ENCODE peak calls at places on chromosomes 6 and 20, in ten cellular contexts. One of them, this sample, is unnamed.

GRCh38 chr6:156699017-156699421 is 78.2 kb upstream of the ARID1B start:
- DNase-seq in AG04449: no peak
- DNase-seq in NT2/D1: no peak
- DNase-seq in neural progenitor cell: no peak
- DNase-seq in psoas muscle: no peak
- DNase-seq in fibroblast of mammary gland: peak
- DNase-seq in epithelial cell of esophagus: peak
- DNase-seq in dorsolateral prefrontal cortex: no peak
- DNase-seq in Peyer's patch: no peak
- DNase-seq in bronchial epithelial cell: peak
- DNase-seq in this sample: peak

GRCh38 chr6:25641377-25641776 is 10.6 kb upstream of the SCGN start:
- DNase-seq in Peyer's patch: no peak
- DNase-seq in NT2/D1: no peak
- DNase-seq in AG04449: no peak
- DNase-seq in psoas muscle: no peak
- DNase-seq in dorsolateral prefrontal cortex: no peak
- DNase-seq in epithelial cell of esophagus: no peak
- DNase-seq in neural progenitor cell: no peak
- DNase-seq in fibroblast of mammary gland: no peak
- DNase-seq in bronchial epithelial cell: no peak
- DNase-seq in this sample: no peak

GRCh38 chr20:7500362-7500761 is 439.9 kb downstream of the HAO1 start:
- DNase-seq in fibroblast of mammary gland: no peak
- DNase-seq in dorsolateral prefrontal cortex: no peak
- DNase-seq in epithelial cell of esophagus: no peak
- DNase-seq in NT2/D1: no peak
- DNase-seq in neural progenitor cell: no peak
- DNase-seq in Peyer's patch: no peak
- DNase-seq in psoas muscle: no peak
- DNase-seq in AG04449: no peak
- DNase-seq in bronchial epithelial cell: no peak
- DNase-seq in this sample: no peak

GRCh38 chr6:53240763-53241162 is 92.1 kb upstream of the GCM1 start:
- DNase-seq in psoas muscle: no peak
- DNase-seq in NT2/D1: no peak
- DNase-seq in fibroblast of mammary gland: no peak
- DNase-seq in Peyer's patch: peak
- DNase-seq in AG04449: no peak
- DNase-seq in bronchial epithelial cell: no peak
- DNase-seq in neural progenitor cell: no peak
- DNase-seq in epithelial cell of esophagus: no peak
- DNase-seq in dorsolateral prefrontal cortex: no peak
- DNase-seq in this sample: no peak

GRCh38 chr20:3661060-3661820 is 2.0 kb downstream of the GFRA4 start:
- DNase-seq in fibroblast of mammary gland: no peak
- DNase-seq in epithelial cell of esophagus: no peak
- DNase-seq in neural progenitor cell: no peak
- DNase-seq in bronchial epithelial cell: no peak
- DNase-seq in NT2/D1: no peak
- DNase-seq in Peyer's patch: peak
- DNase-seq in AG04449: no peak
- DNase-seq in dorsolateral prefrontal cortex: no peak
- DNase-seq in psoas muscle: no peak
- DNase-seq in this sample: no peak

GRCh38 chr6:25862199-25862598 is 11.8 kb downstream of the SLC17A3 start:
- DNase-seq in dorsolateral prefrontal cortex: no peak
- DNase-seq in neural progenitor cell: no peak
- DNase-seq in fibroblast of mammary gland: no peak
- DNase-seq in epithelial cell of esophagus: no peak
- DNase-seq in Peyer's patch: no peak
- DNase-seq in psoas muscle: no peak
- DNase-seq in bronchial epithelial cell: no peak
- DNase-seq in NT2/D1: no peak
- DNase-seq in AG04449: no peak
- DNase-seq in this sample: no peak

GRCh38 chr20:8858181-8858794 is 210.6 kb upstream of the PLCB4 start:
- DNase-seq in dorsolateral prefrontal cortex: no peak
- DNase-seq in fibroblast of mammary gland: no peak
- DNase-seq in epithelial cell of esophagus: no peak
- DNase-seq in neural progenitor cell: no peak
- DNase-seq in psoas muscle: no peak
- DNase-seq in Peyer's patch: no peak
- DNase-seq in bronchial epithelial cell: no peak
- DNase-seq in NT2/D1: no peak
- DNase-seq in AG04449: no peak
- DNase-seq in this sample: peak

GRCh38 chr6:142387997-142388815 is 86.4 kb downstream of the ADGRG6 start:
- DNase-seq in bronchial epithelial cell: peak
- DNase-seq in psoas muscle: no peak
- DNase-seq in AG04449: no peak
- DNase-seq in epithelial cell of esophagus: peak
- DNase-seq in neural progenitor cell: peak
- DNase-seq in NT2/D1: no peak
- DNase-seq in dorsolateral prefrontal cortex: no peak
- DNase-seq in fibroblast of mammary gland: peak
- DNase-seq in Peyer's patch: no peak
- DNase-seq in this sample: peak

GRCh38 chr6:55668625-55669024 is 89.6 kb upstream of the HMGCLL1 start:
- DNase-seq in psoas muscle: no peak
- DNase-seq in epithelial cell of esophagus: no peak
- DNase-seq in fibroblast of mammary gland: peak
- DNase-seq in AG04449: no peak
- DNase-seq in Peyer's patch: no peak
- DNase-seq in dorsolateral prefrontal cortex: no peak
- DNase-seq in NT2/D1: no peak
- DNase-seq in neural progenitor cell: no peak
- DNase-seq in bronchial epithelial cell: no peak
- DNase-seq in this sample: peak

GRCh38 chr6:1960484-1961142 is 284.8 kb downstream of the GMDS start:
- DNase-seq in AG04449: no peak
- DNase-seq in psoas muscle: no peak
- DNase-seq in epithelial cell of esophagus: peak
- DNase-seq in Peyer's patch: no peak
- DNase-seq in dorsolateral prefrontal cortex: no peak
- DNase-seq in fibroblast of mammary gland: no peak
- DNase-seq in neural progenitor cell: no peak
- DNase-seq in NT2/D1: no peak
- DNase-seq in bronchial epithelial cell: peak
- DNase-seq in this sample: no peak

GRCh38 chr20:58710481-58711265 is 18.1 kb downstream of the NPEPL1 start:
- DNase-seq in psoas muscle: no peak
- DNase-seq in Peyer's patch: peak
- DNase-seq in bronchial epithelial cell: no peak
- DNase-seq in fibroblast of mammary gland: no peak
- DNase-seq in epithelial cell of esophagus: no peak
- DNase-seq in neural progenitor cell: peak
- DNase-seq in AG04449: no peak
- DNase-seq in NT2/D1: no peak
- DNase-seq in dorsolateral prefrontal cortex: peak
- DNase-seq in this sample: no peak

GRCh38 chr6:101294676-101295075 is 98.8 kb upstream of the GRIK2 start:
- DNase-seq in neural progenitor cell: no peak
- DNase-seq in epithelial cell of esophagus: peak
- DNase-seq in psoas muscle: no peak
- DNase-seq in NT2/D1: no peak
- DNase-seq in dorsolateral prefrontal cortex: no peak
- DNase-seq in fibroblast of mammary gland: peak
- DNase-seq in bronchial epithelial cell: peak
- DNase-seq in Peyer's patch: no peak
- DNase-seq in AG04449: no peak
- DNase-seq in this sample: peak

GRCh38 chr6:16802071-16802470 is 40.8 kb upstream of the ATXN1 start:
- DNase-seq in fibroblast of mammary gland: peak
- DNase-seq in bronchial epithelial cell: no peak
- DNase-seq in AG04449: no peak
- DNase-seq in epithelial cell of esophagus: no peak
- DNase-seq in NT2/D1: no peak
- DNase-seq in neural progenitor cell: no peak
- DNase-seq in psoas muscle: no peak
- DNase-seq in dorsolateral prefrontal cortex: no peak
- DNase-seq in Peyer's patch: no peak
- DNase-seq in this sample: no peak

GRCh38 chr6:53311586-53311935 is 37.2 kb downstream of the ELOVL5 start:
- DNase-seq in bronchial epithelial cell: no peak
- DNase-seq in fibroblast of mammary gland: peak
- DNase-seq in Peyer's patch: no peak
- DNase-seq in NT2/D1: no peak
- DNase-seq in neural progenitor cell: no peak
- DNase-seq in dorsolateral prefrontal cortex: no peak
- DNase-seq in AG04449: no peak
- DNase-seq in epithelial cell of esophagus: no peak
- DNase-seq in psoas muscle: no peak
- DNase-seq in this sample: no peak

GRCh38 chr20:17621229-17621968 is 51.5 kb downstream of the DSTN start:
- DNase-seq in dorsolateral prefrontal cortex: peak
- DNase-seq in NT2/D1: no peak
- DNase-seq in neural progenitor cell: no peak
- DNase-seq in fibroblast of mammary gland: no peak
- DNase-seq in epithelial cell of esophagus: no peak
- DNase-seq in AG04449: no peak
- DNase-seq in Peyer's patch: peak
- DNase-seq in psoas muscle: no peak
- DNase-seq in bronchial epithelial cell: no peak
- DNase-seq in this sample: no peak

GRCh38 chr6:38804368-38804767 is 89.3 kb downstream of the DNAH8 start:
- DNase-seq in bronchial epithelial cell: no peak
- DNase-seq in Peyer's patch: no peak
- DNase-seq in psoas muscle: no peak
- DNase-seq in AG04449: no peak
- DNase-seq in neural progenitor cell: peak
- DNase-seq in fibroblast of mammary gland: no peak
- DNase-seq in dorsolateral prefrontal cortex: no peak
- DNase-seq in epithelial cell of esophagus: no peak
- DNase-seq in NT2/D1: no peak
- DNase-seq in this sample: no peak

GRCh38 chr6:151118453-151119123 is 121.2 kb upstream of the AKAP12 start:
- DNase-seq in psoas muscle: no peak
- DNase-seq in bronchial epithelial cell: no peak
- DNase-seq in NT2/D1: no peak
- DNase-seq in dorsolateral prefrontal cortex: no peak
- DNase-seq in neural progenitor cell: no peak
- DNase-seq in Peyer's patch: peak
- DNase-seq in AG04449: no peak
- DNase-seq in fibroblast of mammary gland: no peak
- DNase-seq in epithelial cell of esophagus: no peak
- DNase-seq in this sample: no peak

GRCh38 chr6:71375676-71376075 is 87.1 kb downstream of the OGFRL1 start:
- DNase-seq in AG04449: no peak
- DNase-seq in Peyer's patch: no peak
- DNase-seq in NT2/D1: no peak
- DNase-seq in fibroblast of mammary gland: no peak
- DNase-seq in epithelial cell of esophagus: peak
- DNase-seq in bronchial epithelial cell: peak
- DNase-seq in dorsolateral prefrontal cortex: no peak
- DNase-seq in psoas muscle: no peak
- DNase-seq in neural progenitor cell: no peak
- DNase-seq in this sample: no peak

DNA sequence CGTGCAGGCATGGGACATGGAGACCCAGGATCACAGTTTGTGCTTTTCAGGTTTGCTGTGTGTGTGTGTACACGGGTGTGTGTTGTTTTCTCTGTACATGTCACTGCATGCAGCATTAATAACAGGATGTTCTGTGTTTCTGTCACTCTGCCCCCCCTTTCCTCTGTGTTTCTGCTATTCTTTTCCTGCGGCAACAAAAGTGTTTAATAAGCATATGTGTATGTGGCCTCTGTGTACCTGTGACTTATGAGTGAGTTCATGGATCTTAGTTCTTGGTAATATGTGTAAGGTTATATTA is 9.8 kb downstream of the SYNGAP1 start:
- DNase-seq in dorsolateral prefrontal cortex: no peak
- DNase-seq in neural progenitor cell: no peak
- DNase-seq in epithelial cell of esophagus: peak
- DNase-seq in psoas muscle: no peak
- DNase-seq in Peyer's patch: no peak
- DNase-seq in bronchial epithelial cell: peak
- DNase-seq in NT2/D1: no peak
- DNase-seq in fibroblast of mammary gland: no peak
- DNase-seq in AG04449: no peak
- DNase-seq in this sample: no peak
- H3K4me3 ChIP-seq in dorsolateral prefrontal cortex: peak
- H3K4me3 ChIP-seq in neural progenitor cell: no peak
- H3K4me3 ChIP-seq in epithelial cell of esophagus: no peak
- H3K4me3 ChIP-seq in psoas muscle: no peak
- H3K4me3 ChIP-seq in Peyer's patch: peak
- H3K4me3 ChIP-seq in bronchial epithelial cell: no peak
- H3K4me3 ChIP-seq in NT2/D1: no peak
- H3K4me3 ChIP-seq in fibroblast of mammary gland: no peak
- H3K4me3 ChIP-seq in AG04449: no peak
- H3K4me3 ChIP-seq in this sample: no peak

DNA sequence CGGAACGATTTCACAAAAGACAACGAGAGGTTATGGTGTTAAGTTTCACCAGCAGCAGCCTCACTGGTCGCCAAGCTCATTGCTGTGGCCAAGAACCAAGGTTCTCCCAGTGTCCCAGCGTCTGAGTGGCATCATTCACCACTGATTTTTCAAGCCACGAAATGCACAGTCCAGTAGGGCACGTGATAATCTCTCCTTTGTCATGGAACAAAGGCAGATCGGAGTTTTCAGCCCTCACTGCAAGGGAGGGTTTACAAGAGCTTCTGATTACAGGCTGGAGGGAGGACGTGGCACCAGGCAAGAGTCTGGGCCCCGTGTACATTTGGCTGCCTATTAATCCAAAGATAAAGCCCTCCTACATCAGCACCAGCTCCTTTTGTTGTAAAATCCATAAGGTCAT is 2.0 kb downstream of the CD24 start:
- DNase-seq in AG04449: no peak
- DNase-seq in dorsolateral prefrontal cortex: no peak
- DNase-seq in NT2/D1: no peak
- DNase-seq in neural progenitor cell: peak
- DNase-seq in fibroblast of mammary gland: no peak
- DNase-seq in Peyer's patch: no peak
- DNase-seq in bronchial epithelial cell: no peak
- DNase-seq in epithelial cell of esophagus: peak
- DNase-seq in psoas muscle: no peak
- DNase-seq in this sample: no peak
- H3K4me3 ChIP-seq in AG04449: no peak
- H3K4me3 ChIP-seq in dorsolateral prefrontal cortex: no peak
- H3K4me3 ChIP-seq in NT2/D1: peak
- H3K4me3 ChIP-seq in neural progenitor cell: peak
- H3K4me3 ChIP-seq in fibroblast of mammary gland: no peak
- H3K4me3 ChIP-seq in Peyer's patch: peak
- H3K4me3 ChIP-seq in bronchial epithelial cell: peak
- H3K4me3 ChIP-seq in epithelial cell of esophagus: peak
- H3K4me3 ChIP-seq in psoas muscle: no peak
- H3K4me3 ChIP-seq in this sample: no peak

GRCh38 chr6:170022291-170022722 is 268.6 kb downstream of the DLL1 start:
- DNase-seq in AG04449: no peak
- DNase-seq in NT2/D1: no peak
- DNase-seq in neural progenitor cell: no peak
- DNase-seq in dorsolateral prefrontal cortex: peak
- DNase-seq in Peyer's patch: peak
- DNase-seq in fibroblast of mammary gland: no peak
- DNase-seq in bronchial epithelial cell: no peak
- DNase-seq in psoas muscle: no peak
- DNase-seq in epithelial cell of esophagus: no peak
- DNase-seq in this sample: no peak
- H3K4me3 ChIP-seq in AG04449: no peak
- H3K4me3 ChIP-seq in NT2/D1: no peak
- H3K4me3 ChIP-seq in neural progenitor cell: no peak
- H3K4me3 ChIP-seq in dorsolateral prefrontal cortex: no peak
- H3K4me3 ChIP-seq in Peyer's patch: no peak
- H3K4me3 ChIP-seq in fibroblast of mammary gland: no peak
- H3K4me3 ChIP-seq in bronchial epithelial cell: no peak
- H3K4me3 ChIP-seq in psoas muscle: no peak
- H3K4me3 ChIP-seq in epithelial cell of esophagus: no peak
- H3K4me3 ChIP-seq in this sample: no peak

GRCh38 chr20:19784511-19785172 is 26.6 kb downstream of the RIN2 start:
- DNase-seq in bronchial epithelial cell: peak
- DNase-seq in NT2/D1: peak
- DNase-seq in fibroblast of mammary gland: peak
- DNase-seq in AG04449: no peak
- DNase-seq in neural progenitor cell: peak
- DNase-seq in epithelial cell of esophagus: peak
- DNase-seq in psoas muscle: peak
- DNase-seq in dorsolateral prefrontal cortex: peak
- DNase-seq in Peyer's patch: no peak
- DNase-seq in this sample: peak
- H3K4me3 ChIP-seq in bronchial epithelial cell: no peak
- H3K4me3 ChIP-seq in NT2/D1: no peak
- H3K4me3 ChIP-seq in fibroblast of mammary gland: no peak
- H3K4me3 ChIP-seq in AG04449: no peak
- H3K4me3 ChIP-seq in neural progenitor cell: no peak
- H3K4me3 ChIP-seq in epithelial cell of esophagus: no peak
- H3K4me3 ChIP-seq in psoas muscle: peak
- H3K4me3 ChIP-seq in dorsolateral prefrontal cortex: no peak
- H3K4me3 ChIP-seq in Peyer's patch: no peak
- H3K4me3 ChIP-seq in this sample: peak

This sample was measured in brain microvascular endothelial cell.